ENCODE peak calls at places on chromosomes 7 and 10, in eight cellular contexts. N is ACHN; X is non-pigmented ciliary epithelial cell; P is naive B cell; G is epithelial cell of esophagus; I is astrocyte; H is AG09319; A is effector CD4-positive, alpha-beta T cell. U is an unnamed sample.

GRCh38 chr10:493391-494148 is 195.9 kb downstream of the DIP2C start:
- DNase-seq in P (no peak), X (no peak), I (no peak), A (no peak), N (no peak), G (no peak), H (no peak), U (no peak)

GRCh38 chr10:116783011-116783655 is 40.8 kb upstream of the HSPA12A start:
- DNase-seq in I (peak), X (no peak), P (no peak), N (no peak), H (no peak), A (no peak), G (no peak), U (no peak)

GRCh38 chr10:13890617-13891541 is 304.1 kb downstream of the PRPF18 start:
- DNase-seq in N (no peak), X (no peak), G (peak), I (peak), P (no peak), A (no peak), H (no peak), U (no peak)

GRCh38 chr10:28940158-28940888 is 263.0 kb downstream of the BAMBI start:
- DNase-seq in G (no peak), H (no peak), A (no peak), P (no peak), I (no peak), X (no peak), N (no peak), U (no peak)

GRCh38 chr7:28083159-28083997 is 97.2 kb downstream of the JAZF1 start:
- DNase-seq in I (no peak), A (no peak), X (no peak), P (no peak), H (no peak), G (peak), N (no peak), U (no peak)

GRCh38 chr7:157719705-157720655 is 383.2 kb downstream of the DNAJB6 start:
- DNase-seq in I (no peak), H (no peak), A (no peak), G (no peak), X (no peak), P (no peak), N (no peak), U (no peak)

GRCh38 chr7:2309889-2310331 is 4.3 kb downstream of the SNX8 start:
- DNase-seq in G (peak), N (peak), I (peak), H (no peak), A (no peak), P (no peak), X (peak), U (no peak)

GRCh38 chr10:125811251-125811650 is 11.8 kb downstream of the UROS start:
- DNase-seq in G (no peak), A (no peak), P (no peak), H (no peak), X (no peak), N (no peak), I (no peak), U (no peak)

GRCh38 chr7:30969604-30969970 is 5.8 kb downstream of the GHRHR start:
- DNase-seq in G (no peak), X (no peak), H (no peak), P (no peak), N (no peak), I (no peak), A (no peak), U (no peak)

GRCh38 chr10:60480865-60481563 is 91.3 kb upstream of the ANK3 start:
- DNase-seq in A (no peak), H (peak), G (peak), N (peak), P (no peak), I (peak), X (peak), U (peak)

GRCh38 chr7:27146491-27147210 is 923 bp downstream of the HOXA6 start:
- DNase-seq in X (no peak), G (no peak), H (no peak), I (no peak), A (no peak), N (no peak), P (no peak), U (no peak)

GRCh38 chr7:56009695-56010094 is 41.5 kb downstream of the PSPH start:
- DNase-seq in H (no peak), P (no peak), X (no peak), I (peak), A (no peak), G (peak), N (no peak), U (no peak)

GRCh38 chr10:8498881-8499280 is 444.4 kb downstream of the GATA3 start:
- DNase-seq in X (no peak), N (no peak), I (no peak), G (peak), H (no peak), P (no peak), A (no peak), U (no peak)

GRCh38 chr7:2162959-2163358 is 69.8 kb downstream of the MAD1L1 start:
- DNase-seq in X (no peak), G (no peak), H (no peak), I (no peak), N (no peak), P (no peak), A (no peak), U (no peak)

GRCh38 chr7:143295870-143296269 is 7.7 kb downstream of the CASP2 start:
- DNase-seq in G (no peak), P (no peak), A (no peak), N (no peak), H (no peak), X (no peak), I (peak), U (no peak)

GRCh38 chr7:114468844-114469243 is 54.2 kb downstream of the FOXP2 start:
- DNase-seq in A (no peak), I (no peak), P (no peak), G (peak), N (no peak), X (no peak), H (no peak), U (no peak)

GRCh38 chr7:17043012-17043877 is 161.5 kb upstream of the AGR3 start:
- DNase-seq in N (no peak), X (peak), P (no peak), H (no peak), G (peak), A (no peak), I (peak), U (no peak)

GRCh38 chr10:12547301-12547771 is 198.0 kb downstream of the CAMK1D start:
- DNase-seq in X (no peak), I (no peak), N (no peak), H (no peak), A (no peak), G (no peak), P (no peak), U (no peak)

GRCh38 chr7:89053130-89053529 is 257.6 kb upstream of the TEX47 start:
- DNase-seq in N (no peak), G (no peak), X (no peak), H (no peak), P (no peak), A (no peak), I (no peak), U (no peak)

GRCh38 chr7:93178213-93178612 is 30.0 kb upstream of the SAMD9L start:
- DNase-seq in H (no peak), I (no peak), N (peak), X (no peak), G (peak), P (no peak), A (no peak), U (no peak)

GRCh38 chr10:125502276-125502675 is 180.7 kb downstream of the TEX36 start:
- DNase-seq in X (no peak), I (no peak), A (no peak), P (no peak), N (no peak), G (no peak), H (no peak), U (no peak)

GRCh38 chr10:58651040-58651439 is 138.4 kb downstream of the BICC1 start:
- DNase-seq in H (no peak), X (no peak), N (no peak), G (no peak), I (peak), P (no peak), A (no peak), U (no peak)

GRCh38 chr10:123043409-123043925 is 34.7 kb downstream of the ACADSB start:
- DNase-seq in N (peak), G (peak), I (peak), H (peak), A (peak), P (peak), X (peak), U (peak)

GRCh38 chr10:71424496-71425194 is 27.9 kb downstream of the CDH23 start:
- DNase-seq in X (no peak), H (no peak), N (no peak), I (no peak), G (no peak), A (no peak), P (no peak), U (no peak)

GRCh38 chr7:159102681-159103381 is 41.8 kb downstream of the VIPR2 start:
- DNase-seq in P (no peak), X (no peak), I (no peak), H (no peak), A (no peak), G (no peak), N (no peak), U (no peak)

GRCh38 chr10:122225324-122225723 is 45.8 kb upstream of the BTBD16 start:
- DNase-seq in X (no peak), I (no peak), H (no peak), A (no peak), N (no peak), G (no peak), P (no peak), U (no peak)

GRCh38 chr7:155166673-155167370 is 96.7 kb downstream of the HTR5A start:
- DNase-seq in P (no peak), N (peak), X (no peak), H (no peak), I (peak), G (peak), A (no peak), U (peak)

GRCh38 chr10:82981137-82981723 is 1106.2 kb downstream of the NRG3 start:
- DNase-seq in I (peak), A (no peak), G (no peak), H (no peak), X (peak), N (no peak), P (no peak), U (no peak)

GRCh38 chr7:27053153-27053552 is 42.6 kb downstream of the HOXA1 start:
- DNase-seq in G (no peak), N (no peak), H (no peak), I (no peak), A (no peak), P (no peak), X (no peak), U (no peak)

GRCh38 chr7:46695045-46695708 is 774.1 kb upstream of the IGFBP3 start:
- DNase-seq in X (no peak), P (no peak), H (no peak), I (no peak), N (peak), A (no peak), G (no peak), U (no peak)

GRCh38 chr7:124032369-124033092 is at the start of gene TMEM229A:
- DNase-seq in H (no peak), P (no peak), N (peak), G (peak), A (no peak), X (no peak), I (peak), U (no peak)

U was measured in Panc1.